ENCODE peak calls at places on chromosomes 5 and 9, in six cellular contexts. One of them, this sample, is unnamed.

GRCh38 chr9:76905661-76905983 is 292 bp downstream of the PRUNE2 start:
- DNase-seq in GM12878: no peak
- DNase-seq in spleen: no peak
- DNase-seq in endothelial cell of umbilical vein: no peak
- DNase-seq in stomach: no peak
- DNase-seq in breast epithelium: no peak
- DNase-seq in this sample: no peak

GRCh38 chr9:116868212-116868611 is 181.1 kb downstream of the TRIM32 start:
- DNase-seq in spleen: no peak
- DNase-seq in stomach: no peak
- DNase-seq in breast epithelium: no peak
- DNase-seq in endothelial cell of umbilical vein: no peak
- DNase-seq in GM12878: no peak
- DNase-seq in this sample: no peak

GRCh38 chr5:40405985-40406384 is 273.7 kb upstream of the PTGER4 start:
- DNase-seq in GM12878: no peak
- DNase-seq in stomach: no peak
- DNase-seq in endothelial cell of umbilical vein: no peak
- DNase-seq in breast epithelium: no peak
- DNase-seq in spleen: no peak
- DNase-seq in this sample: no peak

GRCh38 chr5:137061382-137061781 is 437.7 kb downstream of the SPOCK1 start:
- DNase-seq in spleen: no peak
- DNase-seq in breast epithelium: no peak
- DNase-seq in GM12878: no peak
- DNase-seq in stomach: no peak
- DNase-seq in endothelial cell of umbilical vein: peak
- DNase-seq in this sample: no peak

GRCh38 chr9:126297656-126298318 is 28.8 kb upstream of the MVB12B start:
- DNase-seq in GM12878: no peak
- DNase-seq in breast epithelium: no peak
- DNase-seq in endothelial cell of umbilical vein: no peak
- DNase-seq in stomach: no peak
- DNase-seq in spleen: no peak
- DNase-seq in this sample: no peak

GRCh38 chr5:160460377-160461049 is 38.9 kb downstream of the PTTG1 start:
- DNase-seq in endothelial cell of umbilical vein: no peak
- DNase-seq in stomach: no peak
- DNase-seq in spleen: no peak
- DNase-seq in breast epithelium: no peak
- DNase-seq in GM12878: no peak
- DNase-seq in this sample: no peak

GRCh38 chr5:103394676-103395075 is 136.1 kb downstream of the MACIR start:
- DNase-seq in endothelial cell of umbilical vein: no peak
- DNase-seq in GM12878: no peak
- DNase-seq in stomach: no peak
- DNase-seq in spleen: no peak
- DNase-seq in breast epithelium: no peak
- DNase-seq in this sample: no peak

GRCh38 chr5:56207537-56207936 is 25.6 kb downstream of the ANKRD55 start:
- DNase-seq in spleen: no peak
- DNase-seq in GM12878: no peak
- DNase-seq in endothelial cell of umbilical vein: peak
- DNase-seq in breast epithelium: no peak
- DNase-seq in stomach: no peak
- DNase-seq in this sample: no peak

GRCh38 chr9:27527702-27528277 is 1.8 kb downstream of the MOB3B start:
- DNase-seq in endothelial cell of umbilical vein: no peak
- DNase-seq in stomach: no peak
- DNase-seq in GM12878: no peak
- DNase-seq in breast epithelium: no peak
- DNase-seq in spleen: peak
- DNase-seq in this sample: no peak

GRCh38 chr5:139908749-139909148 is 113.1 kb downstream of the PSD2 start:
- DNase-seq in GM12878: no peak
- DNase-seq in endothelial cell of umbilical vein: no peak
- DNase-seq in breast epithelium: no peak
- DNase-seq in stomach: peak
- DNase-seq in spleen: peak
- DNase-seq in this sample: no peak

GRCh38 chr5:107381189-107381856 is 289.4 kb downstream of the EFNA5 start:
- DNase-seq in GM12878: no peak
- DNase-seq in breast epithelium: no peak
- DNase-seq in endothelial cell of umbilical vein: no peak
- DNase-seq in stomach: no peak
- DNase-seq in spleen: no peak
- DNase-seq in this sample: no peak

GRCh38 chr5:61362796-61363364 is 30.8 kb downstream of the ZSWIM6 start:
- DNase-seq in GM12878: no peak
- DNase-seq in breast epithelium: no peak
- DNase-seq in spleen: no peak
- DNase-seq in endothelial cell of umbilical vein: no peak
- DNase-seq in stomach: no peak
- DNase-seq in this sample: no peak

GRCh38 chr9:22097712-22098111 is 88.6 kb upstream of the CDKN2B start:
- DNase-seq in breast epithelium: no peak
- DNase-seq in spleen: no peak
- DNase-seq in stomach: no peak
- DNase-seq in endothelial cell of umbilical vein: no peak
- DNase-seq in GM12878: no peak
- DNase-seq in this sample: no peak

GRCh38 chr5:80990971-80991370 is 30.8 kb downstream of the RASGRF2 start:
- DNase-seq in GM12878: no peak
- DNase-seq in spleen: no peak
- DNase-seq in endothelial cell of umbilical vein: no peak
- DNase-seq in stomach: no peak
- DNase-seq in breast epithelium: no peak
- DNase-seq in this sample: no peak

GRCh38 chr5:10707198-10708187 is 53.5 kb downstream of the DAP start:
- DNase-seq in endothelial cell of umbilical vein: no peak
- DNase-seq in spleen: no peak
- DNase-seq in GM12878: no peak
- DNase-seq in stomach: no peak
- DNase-seq in breast epithelium: no peak
- DNase-seq in this sample: no peak

GRCh38 chr5:74390822-74391221 is 249.7 kb downstream of the ENC1 start:
- DNase-seq in spleen: no peak
- DNase-seq in stomach: no peak
- DNase-seq in GM12878: no peak
- DNase-seq in endothelial cell of umbilical vein: no peak
- DNase-seq in breast epithelium: no peak
- DNase-seq in this sample: no peak

GRCh38 chr9:90169490-90169889 is 473.1 kb downstream of the DIRAS2 start:
- DNase-seq in spleen: no peak
- DNase-seq in stomach: no peak
- DNase-seq in GM12878: no peak
- DNase-seq in breast epithelium: no peak
- DNase-seq in endothelial cell of umbilical vein: no peak
- DNase-seq in this sample: no peak

GRCh38 chr9:8365029-8365428 is 565.5 kb upstream of the DMAC1 start:
- DNase-seq in spleen: no peak
- DNase-seq in breast epithelium: no peak
- DNase-seq in endothelial cell of umbilical vein: peak
- DNase-seq in stomach: no peak
- DNase-seq in GM12878: no peak
- DNase-seq in this sample: no peak

GRCh38 chr9:126499005-126499910 is 114.5 kb upstream of the LMX1B start:
- DNase-seq in spleen: peak
- DNase-seq in breast epithelium: no peak
- DNase-seq in GM12878: no peak
- DNase-seq in stomach: peak
- DNase-seq in endothelial cell of umbilical vein: peak
- DNase-seq in this sample: peak

GRCh38 chr9:106487256-106487655 is 375.7 kb upstream of the ZNF462 start:
- DNase-seq in stomach: no peak
- DNase-seq in endothelial cell of umbilical vein: no peak
- DNase-seq in breast epithelium: no peak
- DNase-seq in spleen: no peak
- DNase-seq in GM12878: no peak
- DNase-seq in this sample: no peak

GRCh38 chr9:113313276-113313675 is 10.1 kb upstream of the RNF183 start:
- DNase-seq in stomach: no peak
- DNase-seq in GM12878: no peak
- DNase-seq in breast epithelium: no peak
- DNase-seq in endothelial cell of umbilical vein: no peak
- DNase-seq in spleen: no peak
- DNase-seq in this sample: no peak

GRCh38 chr5:40653221-40654022 is 26.3 kb upstream of the PTGER4 start:
- DNase-seq in spleen: no peak
- DNase-seq in endothelial cell of umbilical vein: no peak
- DNase-seq in GM12878: no peak
- DNase-seq in breast epithelium: no peak
- DNase-seq in stomach: no peak
- DNase-seq in this sample: no peak

GRCh38 chr9:110967196-110967595 is 71.1 kb downstream of the LPAR1 start:
- DNase-seq in GM12878: no peak
- DNase-seq in breast epithelium: no peak
- DNase-seq in stomach: no peak
- DNase-seq in endothelial cell of umbilical vein: no peak
- DNase-seq in spleen: no peak
- DNase-seq in this sample: no peak
- TF ChIP-seq POLR2AphosphoS5 in GM12878: no peak
- TF ChIP-seq POLR2AphosphoS5 in breast epithelium: no peak
- TF ChIP-seq POLR2AphosphoS5 in stomach: no peak
- TF ChIP-seq POLR2AphosphoS5 in endothelial cell of umbilical vein: no peak
- TF ChIP-seq POLR2AphosphoS5 in spleen: no peak
- TF ChIP-seq POLR2AphosphoS5 in this sample: no peak

GRCh38 chr5:124661317-124662141 is 84.9 kb downstream of the ZNF608 start:
- DNase-seq in spleen: no peak
- DNase-seq in endothelial cell of umbilical vein: peak
- DNase-seq in GM12878: no peak
- DNase-seq in stomach: peak
- DNase-seq in breast epithelium: no peak
- DNase-seq in this sample: no peak
- TF ChIP-seq POLR2AphosphoS5 in spleen: no peak
- TF ChIP-seq POLR2AphosphoS5 in endothelial cell of umbilical vein: peak
- TF ChIP-seq POLR2AphosphoS5 in GM12878: no peak
- TF ChIP-seq POLR2AphosphoS5 in stomach: no peak
- TF ChIP-seq POLR2AphosphoS5 in breast epithelium: no peak
- TF ChIP-seq POLR2AphosphoS5 in this sample: no peak

GRCh38 chr5:138725153-138725884 is 27.9 kb upstream of the CTNNA1 start:
- DNase-seq in GM12878: no peak
- DNase-seq in spleen: no peak
- DNase-seq in endothelial cell of umbilical vein: peak
- DNase-seq in breast epithelium: peak
- DNase-seq in stomach: peak
- DNase-seq in this sample: no peak

GRCh38 chr5:138726848-138727247 is 26.4 kb upstream of the CTNNA1 start:
- DNase-seq in GM12878: no peak
- DNase-seq in endothelial cell of umbilical vein: no peak
- DNase-seq in stomach: no peak
- DNase-seq in spleen: peak
- DNase-seq in breast epithelium: no peak
- DNase-seq in this sample: no peak

GRCh38 chr5:138722518-138722917 is 30.7 kb upstream of the CTNNA1 start:
- DNase-seq in spleen: no peak
- DNase-seq in GM12878: no peak
- DNase-seq in endothelial cell of umbilical vein: no peak
- DNase-seq in breast epithelium: no peak
- DNase-seq in stomach: peak
- DNase-seq in this sample: no peak

GRCh38 chr5:138724470-138725146 is 28.6 kb upstream of the CTNNA1 start:
- DNase-seq in breast epithelium: peak
- DNase-seq in stomach: no peak
- DNase-seq in spleen: no peak
- DNase-seq in endothelial cell of umbilical vein: peak
- DNase-seq in GM12878: no peak
- DNase-seq in this sample: no peak

DNA sequence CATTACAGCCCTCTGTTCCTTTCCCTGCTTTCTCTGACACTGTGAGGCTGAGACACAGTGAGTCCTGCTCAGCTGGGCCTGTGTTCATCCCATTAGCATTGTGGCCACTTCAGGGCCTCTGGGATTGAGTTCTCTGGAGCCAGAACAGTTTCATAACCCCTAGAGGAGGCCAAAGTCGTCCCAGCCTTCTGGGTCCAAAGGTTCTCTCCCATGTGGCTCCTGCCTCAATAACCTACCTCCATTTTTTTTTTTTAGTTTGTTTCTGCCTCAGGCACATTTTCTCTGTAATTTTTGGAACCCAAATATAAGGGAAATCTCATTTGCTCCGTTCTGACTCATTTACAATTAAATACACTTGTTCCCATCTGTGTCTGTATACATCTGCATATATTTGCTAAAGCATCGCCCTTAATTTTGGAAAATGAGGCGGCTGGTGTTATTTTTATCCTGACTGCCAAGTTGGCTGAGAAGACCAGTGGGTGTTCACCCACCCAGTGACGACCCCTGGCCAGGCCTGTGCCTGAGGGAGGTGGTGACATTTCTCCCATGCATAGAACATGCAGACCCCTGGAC is 27.3 kb upstream of the CTNNA1 start:
- DNase-seq in endothelial cell of umbilical vein: no peak
- DNase-seq in breast epithelium: no peak
- DNase-seq in GM12878: no peak
- DNase-seq in spleen: peak
- DNase-seq in stomach: no peak
- DNase-seq in this sample: no peak
- TF ChIP-seq POLR2AphosphoS5 in endothelial cell of umbilical vein: no peak
- TF ChIP-seq POLR2AphosphoS5 in breast epithelium: no peak
- TF ChIP-seq POLR2AphosphoS5 in GM12878: no peak
- TF ChIP-seq POLR2AphosphoS5 in spleen: no peak
- TF ChIP-seq POLR2AphosphoS5 in stomach: no peak
- TF ChIP-seq POLR2AphosphoS5 in this sample: no peak

GRCh38 chr5:41921166-41921565 is 3.9 kb upstream of the FBXO4 start:
- DNase-seq in GM12878: no peak
- DNase-seq in endothelial cell of umbilical vein: no peak
- DNase-seq in stomach: no peak
- DNase-seq in breast epithelium: no peak
- DNase-seq in spleen: no peak
- DNase-seq in this sample: no peak
- TF ChIP-seq POLR2AphosphoS5 in GM12878: no peak
- TF ChIP-seq POLR2AphosphoS5 in endothelial cell of umbilical vein: no peak
- TF ChIP-seq POLR2AphosphoS5 in stomach: no peak
- TF ChIP-seq POLR2AphosphoS5 in breast epithelium: no peak
- TF ChIP-seq POLR2AphosphoS5 in spleen: no peak
- TF ChIP-seq POLR2AphosphoS5 in this sample: no peak

GRCh38 chr9:18761742-18762141 is 271.3 kb downstream of the SAXO1 start:
- DNase-seq in GM12878: no peak
- DNase-seq in stomach: no peak
- DNase-seq in spleen: no peak
- DNase-seq in breast epithelium: no peak
- DNase-seq in endothelial cell of umbilical vein: no peak
- DNase-seq in this sample: no peak

GRCh38 chr9:18755263-18755662 is 277.7 kb downstream of the SAXO1 start:
- DNase-seq in spleen: no peak
- DNase-seq in stomach: no peak
- DNase-seq in breast epithelium: no peak
- DNase-seq in endothelial cell of umbilical vein: no peak
- DNase-seq in GM12878: no peak
- DNase-seq in this sample: no peak

GRCh38 chr9:18756712-18757125 is 276.3 kb downstream of the SAXO1 start:
- DNase-seq in endothelial cell of umbilical vein: peak
- DNase-seq in breast epithelium: no peak
- DNase-seq in spleen: no peak
- DNase-seq in stomach: no peak
- DNase-seq in GM12878: peak
- DNase-seq in this sample: no peak

GRCh38 chr9:18754537-18754936 is 278.5 kb downstream of the SAXO1 start:
- DNase-seq in GM12878: no peak
- DNase-seq in endothelial cell of umbilical vein: no peak
- DNase-seq in breast epithelium: no peak
- DNase-seq in stomach: no peak
- DNase-seq in spleen: no peak
- DNase-seq in this sample: no peak

GRCh38 chr9:18759836-18760235 is 273.2 kb downstream of the SAXO1 start:
- DNase-seq in GM12878: no peak
- DNase-seq in endothelial cell of umbilical vein: no peak
- DNase-seq in stomach: no peak
- DNase-seq in breast epithelium: no peak
- DNase-seq in spleen: no peak
- DNase-seq in this sample: no peak
- TF ChIP-seq POLR2AphosphoS5 in GM12878: no peak
- TF ChIP-seq POLR2AphosphoS5 in endothelial cell of umbilical vein: no peak
- TF ChIP-seq POLR2AphosphoS5 in stomach: no peak
- TF ChIP-seq POLR2AphosphoS5 in breast epithelium: no peak
- TF ChIP-seq POLR2AphosphoS5 in spleen: no peak
- TF ChIP-seq POLR2AphosphoS5 in this sample: no peak